ENCODE peak calls at places on chromosomes 3 and 15, in six cellular contexts. B is HEK293T; S is HT1080; H is cerebellar cortex; D is stimulated activated CD4-positive, alpha-beta T cell treated with anti-CD3 and anti-CD28 coated beads, Interleukin-1b, Interleukin-23, amount 100 ng/mL, for 24 hours; A is NCI-H1092 treated with DMSO at 0.1 percent for 48 hours. K is an unnamed sample.

GRCh38 chr3:32817561-32818430 is at the start of gene TRIM71:
- DNase-seq in A (peak), D (no peak), H (no peak), S (no peak), B (no peak), K (peak)

GRCh38 chr3:65497846-65498245 is 540.9 kb downstream of the MAGI1 start:
- DNase-seq in D (no peak), S (no peak), B (no peak), A (peak), H (peak), K (no peak)

GRCh38 chr3:33954956-33955355 is 156.5 kb downstream of the PDCD6IP start:
- DNase-seq in D (no peak), S (no peak), B (peak), H (no peak), A (no peak), K (no peak)

GRCh38 chr3:72665701-72666443 is 182.4 kb downstream of the SHQ1 start:
- DNase-seq in D (peak), S (peak), H (no peak), B (peak), A (no peak), K (peak)

GRCh38 chr15:25061808-25062550 is 107.2 kb downstream of the SNRPN start:
- DNase-seq in D (no peak), S (no peak), H (no peak), A (no peak), B (no peak), K (no peak)

GRCh38 chr15:44038801-44039200 is 156.3 kb downstream of the FRMD5 start:
- DNase-seq in D (no peak), S (no peak), A (no peak), B (no peak), H (no peak), K (no peak)

GRCh38 chr3:98730338-98730737 is 32.8 kb upstream of the ST3GAL6 start:
- DNase-seq in A (no peak), H (no peak), B (no peak), S (peak), D (no peak), K (peak)

GRCh38 chr15:68599560-68600071 is 20.8 kb downstream of the CORO2B start:
- DNase-seq in S (no peak), D (no peak), A (no peak), B (no peak), H (no peak), K (peak)

GRCh38 chr15:45185903-45186770 is 1.6 kb downstream of the SHF start:
- DNase-seq in B (no peak), H (peak), D (no peak), A (no peak), S (no peak), K (no peak)

GRCh38 chr3:168459229-168459784 is 363.6 kb upstream of the GOLIM4 start:
- DNase-seq in A (no peak), H (no peak), B (no peak), D (no peak), S (no peak), K (no peak)

GRCh38 chr15:99158626-99159412 is 53.9 kb downstream of the SYNM start:
- DNase-seq in S (no peak), D (no peak), B (no peak), H (no peak), A (no peak), K (no peak)

GRCh38 chr15:69539316-69539715 is 86.7 kb downstream of the RPLP1 start:
- DNase-seq in A (no peak), H (no peak), S (no peak), D (no peak), B (no peak), K (no peak)

GRCh38 chr15:85750807-85751730 is 43.7 kb downstream of the KLHL25 start:
- DNase-seq in S (no peak), D (no peak), A (no peak), B (no peak), H (no peak), K (no peak)

GRCh38 chr3:76561494-76562242 is 478.2 kb upstream of the ROBO2 start:
- DNase-seq in S (peak), B (no peak), H (no peak), D (no peak), A (no peak), K (no peak)

GRCh38 chr3:167936010-167936409 is 159.7 kb downstream of the GOLIM4 start:
- DNase-seq in H (peak), A (peak), S (no peak), B (no peak), D (no peak), K (no peak)

GRCh38 chr3:2950159-2950558 is 160.0 kb downstream of the IL5RA start:
- DNase-seq in H (peak), B (no peak), A (no peak), S (no peak), D (no peak), K (no peak)

GRCh38 chr15:80070840-80071239 is 11.4 kb downstream of the ZFAND6 start:
- DNase-seq in A (no peak), D (no peak), B (no peak), S (no peak), H (no peak), K (no peak)

GRCh38 chr3:99895706-99896441 is 78.2 kb downstream of the CMSS1 start:
- DNase-seq in H (no peak), S (peak), A (no peak), D (no peak), B (no peak), K (peak)

K was measured in MG63.